ENCODE peak calls at places on chromosomes 2 and 18, in four cellular contexts. One of them, this sample, is unnamed.

GRCh38 chr2:85385746-85386145 is 24.4 kb downstream of the CAPG start:
- DNase-seq in GM12878: no peak
- DNase-seq in HCT116: no peak
- DNase-seq in WTC11: no peak
- DNase-seq in this sample: no peak

GRCh38 chr18:79518028-79518682 is 122.4 kb downstream of the NFATC1 start:
- DNase-seq in GM12878: no peak
- DNase-seq in HCT116: no peak
- DNase-seq in WTC11: no peak
- DNase-seq in this sample: no peak

GRCh38 chr2:9631976-9632700 is 1.3 kb upstream of the YWHAQ start:
- DNase-seq in GM12878: no peak
- DNase-seq in HCT116: no peak
- DNase-seq in WTC11: no peak
- DNase-seq in this sample: no peak

GRCh38 chr2:20164734-20165242 is 60.1 kb downstream of the SDC1 start:
- DNase-seq in GM12878: no peak
- DNase-seq in HCT116: no peak
- DNase-seq in WTC11: no peak
- DNase-seq in this sample: no peak

GRCh38 chr2:149595069-149595963 is 7.7 kb upstream of the MMADHC start:
- DNase-seq in GM12878: no peak
- DNase-seq in HCT116: no peak
- DNase-seq in WTC11: no peak
- DNase-seq in this sample: no peak

GRCh38 chr2:160207804-160208661 is 8.0 kb upstream of the ITGB6 start:
- DNase-seq in GM12878: peak; percentile 26
- DNase-seq in HCT116: peak; percentile 86
- DNase-seq in WTC11: no peak
- DNase-seq in this sample: peak; percentile 70

GRCh38 chr18:33369711-33370449 is 70.6 kb downstream of the CCDC178 start:
- DNase-seq in GM12878: no peak
- DNase-seq in HCT116: no peak
- DNase-seq in WTC11: no peak
- DNase-seq in this sample: no peak

GRCh38 chr18:59063300-59063895 is 76.3 kb upstream of the SEC11C start:
- DNase-seq in GM12878: peak; percentile 31
- DNase-seq in HCT116: no peak
- DNase-seq in WTC11: no peak
- DNase-seq in this sample: no peak

GRCh38 chr2:202612145-202612544 is 22.6 kb upstream of the FAM117B start:
- DNase-seq in GM12878: no peak
- DNase-seq in HCT116: no peak
- DNase-seq in WTC11: no peak
- DNase-seq in this sample: no peak

GRCh38 chr2:128784626-128785306 is 466.1 kb upstream of the HS6ST1 start:
- DNase-seq in GM12878: no peak
- DNase-seq in HCT116: no peak
- DNase-seq in WTC11: no peak
- DNase-seq in this sample: no peak

GRCh38 chr2:173708757-173709156 is 256.4 kb downstream of the SP3 start:
- DNase-seq in GM12878: no peak
- DNase-seq in HCT116: no peak
- DNase-seq in WTC11: no peak
- DNase-seq in this sample: no peak

GRCh38 chr2:106192752-106193490 is 1.2 kb downstream of the UXS1 start:
- DNase-seq in GM12878: peak; percentile 47
- DNase-seq in HCT116: peak; percentile 18
- DNase-seq in WTC11: no peak
- DNase-seq in this sample: peak; percentile 43

GRCh38 chr2:21047161-21048009 is 3.5 kb upstream of the APOB start:
- DNase-seq in GM12878: no peak
- DNase-seq in HCT116: no peak
- DNase-seq in WTC11: no peak
- DNase-seq in this sample: peak; percentile 73

GRCh38 chr2:134145519-134145918 is 108.4 kb upstream of the MGAT5 start:
- DNase-seq in GM12878: no peak
- DNase-seq in HCT116: no peak
- DNase-seq in WTC11: no peak
- DNase-seq in this sample: no peak

GRCh38 chr2:173892341-173892740 is 72.8 kb downstream of the SP3 start:
- DNase-seq in GM12878: no peak
- DNase-seq in HCT116: no peak
- DNase-seq in WTC11: no peak
- DNase-seq in this sample: no peak

GRCh38 chr2:71558300-71559051 is 105.1 kb downstream of the DYSF start:
- DNase-seq in GM12878: no peak
- DNase-seq in HCT116: no peak
- DNase-seq in WTC11: no peak
- DNase-seq in this sample: no peak

GRCh38 chr18:77076111-77076510 is 56.5 kb downstream of the MBP start:
- DNase-seq in GM12878: no peak
- DNase-seq in HCT116: no peak
- DNase-seq in WTC11: no peak
- DNase-seq in this sample: no peak

GRCh38 chr18:12359515-12359927 is 17.5 kb downstream of the AFG3L2 start:
- DNase-seq in GM12878: no peak
- DNase-seq in HCT116: no peak
- DNase-seq in WTC11: no peak
- DNase-seq in this sample: no peak

GRCh38 chr2:10129490-10129889 is 7.0 kb downstream of the RRM2 start:
- DNase-seq in GM12878: no peak
- DNase-seq in HCT116: no peak
- DNase-seq in WTC11: no peak
- DNase-seq in this sample: no peak

GRCh38 chr18:79395761-79396404 is at the start of gene NFATC1:
- DNase-seq in GM12878: no peak
- DNase-seq in HCT116: no peak
- DNase-seq in WTC11: peak; percentile 75
- DNase-seq in this sample: no peak

GRCh38 chr18:8791171-8791651 is 85.9 kb downstream of the MTCL1 start:
- DNase-seq in GM12878: no peak
- DNase-seq in HCT116: no peak
- DNase-seq in WTC11: no peak
- DNase-seq in this sample: peak; percentile 23

GRCh38 chr2:227260041-227260440 is 65.0 kb upstream of the MFF start:
- DNase-seq in GM12878: no peak
- DNase-seq in HCT116: no peak
- DNase-seq in WTC11: no peak
- DNase-seq in this sample: no peak

GRCh38 chr2:203993011-203993410 is 56.4 kb downstream of the ICOS start:
- DNase-seq in GM12878: no peak
- DNase-seq in HCT116: no peak
- DNase-seq in WTC11: no peak
- DNase-seq in this sample: no peak

GRCh38 chr2:198309673-198310280 is 505.4 kb downstream of the PLCL1 start:
- DNase-seq in GM12878: no peak
- DNase-seq in HCT116: peak; percentile 37
- DNase-seq in WTC11: peak; percentile 53
- DNase-seq in this sample: peak; percentile 42

GRCh38 chr2:97936199-97936598 is 59.5 kb downstream of the TMEM131 start:
- DNase-seq in GM12878: no peak
- DNase-seq in HCT116: peak; percentile 54
- DNase-seq in WTC11: peak; percentile 69
- DNase-seq in this sample: peak; percentile 25

GRCh38 chr18:45059695-45060094 is 379.0 kb downstream of the SETBP1 start:
- DNase-seq in GM12878: no peak
- DNase-seq in HCT116: no peak
- DNase-seq in WTC11: no peak
- DNase-seq in this sample: no peak

GRCh38 chr2:120391905-120392665 is 46.1 kb downstream of the INHBB start:
- DNase-seq in GM12878: no peak
- DNase-seq in HCT116: no peak
- DNase-seq in WTC11: no peak
- DNase-seq in this sample: no peak

GRCh38 chr2:233217892-233218377 is 33.5 kb upstream of the ATG16L1 start:
- DNase-seq in GM12878: no peak
- DNase-seq in HCT116: no peak
- DNase-seq in WTC11: no peak
- DNase-seq in this sample: no peak

GRCh38 chr2:86671304-86671981 is 47.8 kb upstream of the RNF103 start:
- DNase-seq in GM12878: no peak
- DNase-seq in HCT116: no peak
- DNase-seq in WTC11: no peak
- DNase-seq in this sample: peak; percentile 15
- TF ChIP-seq ATF3 in GM12878: no peak
- TF ChIP-seq ATF3 in HCT116: no peak
- TF ChIP-seq ATF3 in WTC11: no peak
- TF ChIP-seq ATF3 in this sample: no peak

DNA sequence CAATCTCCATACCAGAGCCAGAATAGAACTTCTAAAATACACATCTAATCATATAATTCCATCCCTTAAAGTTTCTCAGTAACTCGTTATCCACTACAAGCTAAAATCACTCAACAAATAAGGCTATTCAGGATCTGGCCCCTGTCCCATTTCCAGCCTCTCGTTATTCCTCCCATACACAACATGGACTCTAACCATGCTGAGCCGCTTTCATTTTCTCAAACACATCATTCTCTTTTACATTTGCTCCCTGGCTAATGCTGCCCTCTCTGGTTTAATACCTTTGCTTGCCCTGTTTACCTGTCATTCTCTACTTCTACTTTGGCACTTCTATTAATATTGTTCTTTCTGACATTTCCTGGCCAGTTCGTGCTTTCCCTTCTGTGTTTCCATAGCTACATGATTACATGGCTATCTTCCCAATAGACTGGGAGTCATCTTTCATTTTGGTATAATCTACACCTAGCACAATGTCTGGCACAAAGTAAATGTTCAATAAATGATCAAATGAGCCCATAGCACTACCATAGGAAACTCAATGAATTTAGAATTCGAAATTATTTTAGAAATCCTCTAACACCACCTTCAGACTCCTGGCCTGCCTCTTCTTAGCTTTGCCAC is 163.6 kb upstream of the VRK2 start:
- DNase-seq in GM12878: no peak
- DNase-seq in HCT116: no peak
- DNase-seq in WTC11: no peak
- DNase-seq in this sample: no peak
- TF ChIP-seq ATF3 in GM12878: no peak
- TF ChIP-seq ATF3 in HCT116: no peak
- TF ChIP-seq ATF3 in WTC11: no peak
- TF ChIP-seq ATF3 in this sample: no peak

DNA sequence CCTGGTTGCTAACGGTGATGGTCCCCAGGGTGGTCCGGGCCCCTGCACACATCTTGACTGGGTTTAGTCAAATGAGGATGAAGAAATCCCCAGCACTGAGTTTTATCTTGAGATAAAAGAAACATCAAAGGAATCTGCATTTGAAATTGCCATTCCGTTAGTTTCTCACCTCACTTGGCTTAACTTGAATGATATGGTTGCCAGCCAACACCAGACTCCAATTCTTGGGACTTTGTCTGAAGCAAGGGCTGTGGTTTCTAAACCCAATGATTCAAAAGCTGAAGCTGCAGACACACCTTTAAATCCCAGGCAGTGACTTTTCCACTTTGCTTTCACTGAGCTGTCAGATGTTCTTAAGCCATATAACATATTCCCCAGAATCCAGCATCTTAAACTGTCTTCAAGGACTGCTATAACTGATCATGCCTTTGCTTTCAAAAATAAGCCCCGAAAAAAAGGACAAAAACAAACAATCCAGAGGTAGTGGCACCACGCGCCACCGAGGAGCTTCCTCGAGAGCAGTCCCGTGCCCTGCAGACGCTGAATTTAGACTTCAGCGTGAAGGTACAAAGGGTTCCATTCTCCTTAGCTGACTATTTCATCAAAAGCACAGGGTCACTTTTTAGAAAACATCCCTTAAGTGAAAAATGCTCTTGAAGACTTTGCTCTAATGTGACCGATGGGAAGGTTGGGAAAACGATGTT is 189.3 kb downstream of the HDAC4 start:
- DNase-seq in GM12878: no peak
- DNase-seq in HCT116: no peak
- DNase-seq in WTC11: no peak
- DNase-seq in this sample: no peak
- TF ChIP-seq ATF3 in GM12878: no peak
- TF ChIP-seq ATF3 in HCT116: no peak
- TF ChIP-seq ATF3 in WTC11: no peak
- TF ChIP-seq ATF3 in this sample: no peak

GRCh38 chr2:11520092-11520693 is 13.7 kb upstream of the GREB1 start:
- DNase-seq in GM12878: no peak
- DNase-seq in HCT116: no peak
- DNase-seq in WTC11: no peak
- DNase-seq in this sample: no peak
- TF ChIP-seq ATF3 in GM12878: no peak
- TF ChIP-seq ATF3 in HCT116: no peak
- TF ChIP-seq ATF3 in WTC11: no peak
- TF ChIP-seq ATF3 in this sample: no peak

GRCh38 chr2:238013806-238014205 is 47.0 kb downstream of the UBE2F start:
- DNase-seq in GM12878: no peak
- DNase-seq in HCT116: no peak
- DNase-seq in WTC11: no peak
- DNase-seq in this sample: no peak
- TF ChIP-seq ATF3 in GM12878: no peak
- TF ChIP-seq ATF3 in HCT116: no peak
- TF ChIP-seq ATF3 in WTC11: no peak
- TF ChIP-seq ATF3 in this sample: no peak

GRCh38 chr18:23871410-23871809 is 143.1 kb upstream of the TTC39C start:
- DNase-seq in GM12878: peak; percentile 21
- DNase-seq in HCT116: no peak
- DNase-seq in WTC11: no peak
- DNase-seq in this sample: no peak
- TF ChIP-seq ATF3 in GM12878: no peak
- TF ChIP-seq ATF3 in HCT116: no peak
- TF ChIP-seq ATF3 in WTC11: no peak
- TF ChIP-seq ATF3 in this sample: no peak

GRCh38 chr18:72672364-72673151 is 128.4 kb upstream of the CBLN2 start:
- DNase-seq in GM12878: no peak
- DNase-seq in HCT116: no peak
- DNase-seq in WTC11: no peak
- DNase-seq in this sample: peak; percentile 25
- TF ChIP-seq ATF3 in GM12878: no peak
- TF ChIP-seq ATF3 in HCT116: no peak
- TF ChIP-seq ATF3 in WTC11: no peak
- TF ChIP-seq ATF3 in this sample: no peak

DNA sequence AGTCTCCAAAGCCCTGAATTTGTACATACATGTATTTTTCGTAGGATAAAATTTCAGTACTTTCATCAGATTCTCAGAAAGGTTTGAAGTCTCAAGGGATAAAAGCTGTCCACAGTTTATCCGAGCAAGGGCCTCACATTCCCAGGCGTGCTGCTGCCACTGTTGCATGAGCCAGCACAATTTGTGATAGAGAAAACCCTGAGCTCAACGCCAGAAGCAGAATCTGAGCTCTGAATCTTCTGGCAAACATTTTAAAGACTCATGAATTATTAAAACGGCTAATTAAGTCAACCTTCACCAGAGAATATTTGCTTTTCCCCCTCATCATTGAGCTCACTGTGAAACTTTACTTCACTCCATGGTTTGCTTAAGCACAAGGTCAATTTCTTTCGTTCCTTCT is 38.5 kb upstream of the STPG4 start:
- DNase-seq in GM12878: no peak
- DNase-seq in HCT116: no peak
- DNase-seq in WTC11: no peak
- DNase-seq in this sample: no peak
- TF ChIP-seq ATF3 in GM12878: no peak
- TF ChIP-seq ATF3 in HCT116: no peak
- TF ChIP-seq ATF3 in WTC11: no peak
- TF ChIP-seq ATF3 in this sample: no peak

GRCh38 chr18:74303936-74304335 is 11.7 kb upstream of the C18orf63 start:
- DNase-seq in GM12878: no peak
- DNase-seq in HCT116: no peak
- DNase-seq in WTC11: no peak
- DNase-seq in this sample: no peak
- TF ChIP-seq ATF3 in GM12878: no peak
- TF ChIP-seq ATF3 in HCT116: no peak
- TF ChIP-seq ATF3 in WTC11: no peak
- TF ChIP-seq ATF3 in this sample: no peak

This sample was measured in HepG2.